ENCODE peak calls at places on chromosomes 4 and X, in six cellular contexts. N is Karpas-422; F is PC-3; P is CD4-positive, CD25-positive, alpha-beta regulatory T cell; D is tibial nerve; R is fibroblast of lung. B is an unnamed sample. For H3K27me3 and H3K4me1, the result is how much of the 10 kb centered on the place peaks cover.

GRCh38 chr4:120847019-120847582 is 75.4 kb downstream of the PRDM5 start:
- DNase-seq in R (no peak), N (no peak), P (no peak), F (no peak), D (no peak), B (no peak)

GRCh38 chr4:152099555-152099954 is 338.7 kb upstream of the GATB start:
- DNase-seq in R (no peak), F (no peak), D (no peak), N (no peak), P (peak), B (no peak)

GRCh38 chrX:22345884-22346283 is 73.2 kb downstream of the CBLL2 start:
- DNase-seq in N (no peak), F (peak), R (no peak), P (no peak), D (no peak), B (no peak)

GRCh38 chr4:7744131-7744804 is 195.4 kb downstream of the AFAP1 start:
- DNase-seq in R (no peak), P (no peak), F (no peak), D (no peak), N (no peak), B (no peak)

GRCh38 chr4:163166041-163166579 is 580 bp downstream of the NAF1 start:
- DNase-seq in N (peak), R (peak), F (peak), P (peak), D (peak), B (peak)

GRCh38 chrX:50448565-50448964 is 22.1 kb downstream of the DGKK start:
- DNase-seq in N (peak), P (peak), R (no peak), F (peak), D (no peak), B (no peak)

GRCh38 chr4:141275834-141276233 is 55.1 kb downstream of the ZNF330 start:
- DNase-seq in D (no peak), N (no peak), P (no peak), R (peak), F (peak), B (no peak)

GRCh38 chr4:155759372-155760252 is 791 bp downstream of the GUCY1B1 start:
- DNase-seq in P (no peak), R (peak), D (no peak), N (no peak), F (peak), B (no peak)

GRCh38 chr4:172758586-172759340 is 409.8 kb upstream of the GALNT7 start:
- DNase-seq in N (no peak), R (peak), D (no peak), F (peak), P (no peak), B (no peak)

GRCh38 chr4:100898844-100899243 is 381.0 kb upstream of the EMCN start:
- DNase-seq in F (no peak), D (no peak), P (no peak), R (no peak), N (no peak), B (no peak)

GRCh38 chr4:170093978-170094377 is 4.2 kb upstream of the AADAT start:
- DNase-seq in R (no peak), F (no peak), P (no peak), D (no peak), N (no peak), B (no peak)

GRCh38 chr4:1249148-1249730 is 309 bp upstream of the CTBP1 start:
- DNase-seq in P (peak), D (peak), F (peak), R (peak), N (peak), B (peak)

GRCh38 chr4:41057456-41057855 is 156.9 kb downstream of the APBB2 start:
- DNase-seq in R (no peak), F (peak), N (no peak), D (peak), P (no peak), B (no peak)

GRCh38 chr4:64271601-64272081 is 137.6 kb downstream of the TECRL start:
- DNase-seq in D (no peak), P (no peak), N (no peak), R (no peak), F (peak), B (no peak)

GRCh38 chr4:130099159-130099558 is 1003.2 kb downstream of the C4orf33 start:
- DNase-seq in F (no peak), P (no peak), R (no peak), D (no peak), N (no peak), B (no peak)

GRCh38 chrX:45309096-45309495 is 108.4 kb upstream of the DIPK2B start:
- DNase-seq in P (no peak), F (no peak), N (no peak), R (peak), D (no peak), B (no peak)

GRCh38 chr4:962231-963208 is 10.8 kb downstream of the DGKQ start:
- DNase-seq in P (no peak), R (no peak), F (no peak), D (no peak), N (no peak), B (no peak)

GRCh38 chrX:11421816-11422528 is 128.8 kb downstream of the AMELX start:
- DNase-seq in F (no peak), R (no peak), P (no peak), D (no peak), N (no peak), B (no peak)

GRCh38 chr4:112848931-112849330 is 200.5 kb upstream of the ANK2 start:
- DNase-seq in N (no peak), D (no peak), F (no peak), P (no peak), R (no peak), B (no peak)

GRCh38 chr4:41160010-41160789 is 54.1 kb downstream of the APBB2 start:
- DNase-seq in D (no peak), R (peak), N (no peak), P (no peak), F (peak), B (no peak)

GRCh38 chr4:6354119-6354518 is 84.5 kb downstream of the WFS1 start:
- DNase-seq in R (no peak), N (no peak), P (no peak), D (no peak), F (no peak), B (no peak)

GRCh38 chrX:133859860-133860259 is 125.5 kb downstream of the GPC3 start:
- DNase-seq in R (peak), P (no peak), F (no peak), N (no peak), D (peak), B (no peak)

GRCh38 chr4:139823746-139824145 is 158.1 kb downstream of the MGST2 start:
- DNase-seq in D (no peak), N (no peak), P (no peak), R (no peak), F (no peak), B (no peak)

GRCh38 chr4:86218721-86219481 is 141.0 kb downstream of the MAPK10 start:
- DNase-seq in N (no peak), D (no peak), P (no peak), R (peak), F (peak), B (no peak)

GRCh38 chr4:124931050-124931449 is 218.5 kb upstream of the ANKRD50 start:
- DNase-seq in D (no peak), P (no peak), N (no peak), R (peak), F (peak), B (no peak)

GRCh38 chrX:13285229-13285628 is 34.6 kb downstream of the ATXN3L start:
- DNase-seq in D (no peak), R (no peak), P (no peak), N (no peak), F (no peak), B (no peak)

GRCh38 chr4:106583567-106583966 is 215.0 kb upstream of the GIMD1 start:
- DNase-seq in P (no peak), F (peak), R (peak), N (no peak), D (no peak), B (no peak)

GRCh38 chr4:129231907-129232626 is 136.1 kb downstream of the C4orf33 start:
- DNase-seq in P (no peak), D (no peak), N (peak), F (peak), R (no peak), B (no peak)

GRCh38 chr4:3065551-3065950 is 8.8 kb downstream of the HTT-AS start:
- DNase-seq in D (no peak), R (peak), P (no peak), N (no peak), F (no peak), B (no peak)

GRCh38 chr4:188941524-188942109 is 802.4 kb downstream of the TRIML1 start:
- DNase-seq in D (no peak), N (no peak), P (no peak), F (peak), R (peak), B (no peak)

GRCh38 chrX:137430301-137430700 is 135.6 kb upstream of the ZIC3 start:
- DNase-seq in P (no peak), D (no peak), N (no peak), R (no peak), F (no peak), B (no peak)
- H3K27me3 ChIP-seq in P (under half), D (half or more), N (under half), R (under half), F (under half), B (under half)

GRCh38 chrX:70527610-70528009 is 83.0 kb downstream of the DLG3 start:
- DNase-seq in P (peak), N (no peak), F (no peak), D (no peak), R (no peak), B (no peak)
- H3K4me1 ChIP-seq in P (under half), N (under half), F (under half), D (under half), R (under half), B (under half)

GRCh38 chr4:150237110-150237852 is 159.0 kb downstream of the DCLK2 start:
- DNase-seq in N (no peak), P (no peak), D (no peak), R (peak), F (peak), B (no peak)

GRCh38 chr4:150236626-150237025 is 158.4 kb downstream of the DCLK2 start:
- DNase-seq in P (no peak), R (peak), F (peak), N (no peak), D (no peak), B (no peak)

GRCh38 chr4:150235795-150236385 is 157.6 kb downstream of the DCLK2 start:
- DNase-seq in N (no peak), R (peak), D (no peak), F (no peak), P (no peak), B (no peak)

GRCh38 chr4:150240011-150240410 is 161.8 kb downstream of the DCLK2 start:
- DNase-seq in N (no peak), P (no peak), R (no peak), D (no peak), F (no peak), B (no peak)

DNA sequence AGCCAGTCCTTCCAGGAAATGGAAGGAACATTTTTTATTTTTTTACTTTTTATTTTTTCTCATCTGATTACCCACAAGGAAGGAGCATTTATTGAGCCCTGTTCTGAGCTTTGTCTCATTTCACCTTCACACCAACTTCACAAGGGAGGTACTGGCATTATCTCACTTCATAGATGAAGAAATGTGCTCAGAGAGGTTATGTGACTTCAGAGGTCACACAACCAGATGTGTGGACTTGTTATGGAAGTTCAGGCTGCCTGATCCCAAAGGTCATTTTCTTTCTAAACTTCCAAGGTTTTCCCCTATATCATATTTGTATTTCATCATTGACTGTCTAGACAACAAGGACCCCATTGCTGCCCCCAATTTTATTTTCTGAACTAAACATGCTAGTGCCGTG is 160.3 kb downstream of the DCLK2 start:
- DNase-seq in N (no peak), F (no peak), D (no peak), P (no peak), R (peak), B (no peak)
- H3K27ac ChIP-seq in N (no peak), F (no peak), D (no peak), P (no peak), R (peak), B (no peak)

GRCh38 chrX:41677661-41678060 is 11.1 kb upstream of the GPR34 start:
- DNase-seq in N (no peak), F (no peak), P (no peak), R (peak), D (no peak), B (no peak)

GRCh38 chrX:41672643-41673042 is 16.1 kb upstream of the GPR34 start:
- DNase-seq in N (no peak), D (no peak), R (no peak), F (no peak), P (no peak), B (no peak)

GRCh38 chrX:41677183-41677582 is 11.6 kb upstream of the GPR34 start:
- DNase-seq in P (no peak), F (no peak), D (no peak), N (no peak), R (no peak), B (no peak)
- H3K27me3 ChIP-seq in P (under half), F (under half), D (under half), N (under half), R (under half), B (under half)